ENCODE peak calls at places on chromosomes 11 and 22, in seven cellular contexts. N is HCT116, P is GM12878, D is H1, F is HepG2, U is SK-N-SH, C is K562. E is an unnamed sample.

GRCh38 chr11:64180871-64181270 is 5.1 kb upstream of the STIP1 start:
- DNase-seq in D (no peak), F (no peak), C (no peak), U (peak; percentile 54), N (no peak), P (no peak), E (no peak)

GRCh38 chr22:20216863-20217499 is 51.1 kb downstream of the RTN4R start:
- DNase-seq in U (no peak), C (no peak), P (no peak), F (no peak), D (no peak), N (no peak), E (no peak)

GRCh38 chr22:27327981-27328721 is 473.4 kb downstream of the MN1 start:
- DNase-seq in N (no peak), C (no peak), P (no peak), D (peak; percentile 24), U (no peak), F (no peak), E (no peak)

GRCh38 chr11:81644239-81644840 is 1089.3 kb downstream of the FAM181B start:
- DNase-seq in C (peak; percentile 23), N (peak; percentile 4), U (peak; percentile 33), F (peak; percentile 60), D (no peak), P (no peak), E (peak; percentile 44)

GRCh38 chr11:61000426-61000825 is 28.9 kb downstream of the CD6 start:
- DNase-seq in D (no peak), U (no peak), P (no peak), C (no peak), N (no peak), F (no peak), E (no peak)

GRCh38 chr22:19865141-19865829 is 10.6 kb upstream of the GNB1L start:
- DNase-seq in U (no peak), C (no peak), D (no peak), P (no peak), F (no peak), N (no peak), E (no peak)

GRCh38 chr11:26025680-26026079 is 306.2 kb upstream of the ANO3 start:
- DNase-seq in C (no peak), P (no peak), D (no peak), F (no peak), U (no peak), N (no peak), E (no peak)

GRCh38 chr11:12914401-12914912 is 94.7 kb upstream of the RASSF10 start:
- DNase-seq in F (no peak), P (no peak), D (peak; percentile 89), N (no peak), U (peak; percentile 82), C (peak; percentile 34), E (peak; percentile 68)

GRCh38 chr11:88312665-88313064 is 24.9 kb downstream of the CTSC start:
- DNase-seq in N (no peak), D (no peak), C (no peak), P (no peak), F (no peak), U (no peak), E (no peak)

GRCh38 chr11:20308601-20309000 is 54.9 kb upstream of the HTATIP2 start:
- DNase-seq in D (no peak), P (no peak), U (no peak), C (no peak), N (no peak), F (no peak), E (no peak)

GRCh38 chr11:30424336-30424735 is 101.4 kb downstream of the ARL14EP start:
- DNase-seq in N (no peak), F (no peak), C (no peak), U (no peak), D (no peak), P (no peak), E (no peak)

GRCh38 chr11:66002648-66003225 is 434 bp downstream of the BANF1 start:
- DNase-seq in U (no peak), D (no peak), F (peak; percentile 45), C (no peak), N (no peak), P (no peak), E (no peak)

GRCh38 chr22:17471901-17472566 is 91.3 kb upstream of the SLC25A18 start:
- DNase-seq in N (no peak), P (no peak), U (no peak), C (no peak), D (no peak), F (no peak), E (peak; percentile 16)

GRCh38 chr11:103749158-103749557 is 287.3 kb upstream of the DDI1 start:
- DNase-seq in D (no peak), N (no peak), C (no peak), P (no peak), U (no peak), F (no peak), E (no peak)

GRCh38 chr11:75583710-75584658 is 21.9 kb downstream of the SERPINH1 start:
- DNase-seq in C (peak; percentile 46), U (peak; percentile 87), P (no peak), F (no peak), D (peak; percentile 75), N (no peak), E (no peak)

DNA sequence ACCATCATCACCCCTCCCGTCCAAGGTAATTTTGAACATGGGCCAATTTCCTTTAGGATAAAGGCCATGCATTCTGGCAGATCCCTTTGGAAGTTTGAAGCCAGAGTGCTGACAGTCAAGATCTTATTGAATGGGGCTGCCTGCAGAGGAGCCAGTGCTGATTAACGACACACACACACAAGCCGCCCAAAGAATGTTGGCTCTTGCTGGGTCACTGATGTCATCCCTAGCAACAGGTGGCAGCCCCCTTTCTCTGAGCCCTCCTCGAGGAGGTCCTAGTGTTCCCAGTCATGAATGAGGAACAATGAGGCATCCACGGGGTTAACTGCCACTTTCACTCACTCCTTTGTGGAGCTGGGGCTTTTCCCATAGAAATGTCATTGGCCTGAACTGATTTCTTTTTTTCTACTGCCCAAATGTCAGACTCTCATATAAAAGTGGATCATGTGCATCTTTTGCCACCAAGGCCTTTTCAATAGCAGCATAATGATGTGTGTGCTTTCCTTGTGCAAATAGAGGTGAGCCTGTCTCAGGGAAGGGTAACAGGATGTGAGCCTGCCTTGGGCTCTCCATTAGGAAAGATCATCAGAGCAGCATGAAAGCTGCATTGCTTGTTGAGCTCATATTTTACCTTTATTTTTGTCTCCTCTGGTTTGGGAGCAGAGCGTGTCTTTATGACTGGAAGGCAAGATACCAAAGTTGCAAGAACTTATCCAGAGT is 301.8 kb upstream of the MTNR1B start:
- DNase-seq in F (no peak), N (no peak), P (no peak), D (no peak), U (no peak), C (no peak), E (peak; percentile 36)
- TF ChIP-seq YY1 in F (no peak), N (no peak), P (no peak), D (no peak), U (no peak), C (no peak), E (no peak)

GRCh38 chr11:112785104-112785503 is 176.1 kb upstream of the NCAM1 start:
- DNase-seq in C (no peak), U (no peak), P (no peak), D (no peak), F (no peak), N (no peak), E (no peak)
- H3K4me3 ChIP-seq in C (no peak overlapping the region), U (peak overlapping the region; percentile 44), P (no peak overlapping the region), D (no peak overlapping the region), F (no peak overlapping the region), N (no peak overlapping the region), E (no peak overlapping the region)

DNA sequence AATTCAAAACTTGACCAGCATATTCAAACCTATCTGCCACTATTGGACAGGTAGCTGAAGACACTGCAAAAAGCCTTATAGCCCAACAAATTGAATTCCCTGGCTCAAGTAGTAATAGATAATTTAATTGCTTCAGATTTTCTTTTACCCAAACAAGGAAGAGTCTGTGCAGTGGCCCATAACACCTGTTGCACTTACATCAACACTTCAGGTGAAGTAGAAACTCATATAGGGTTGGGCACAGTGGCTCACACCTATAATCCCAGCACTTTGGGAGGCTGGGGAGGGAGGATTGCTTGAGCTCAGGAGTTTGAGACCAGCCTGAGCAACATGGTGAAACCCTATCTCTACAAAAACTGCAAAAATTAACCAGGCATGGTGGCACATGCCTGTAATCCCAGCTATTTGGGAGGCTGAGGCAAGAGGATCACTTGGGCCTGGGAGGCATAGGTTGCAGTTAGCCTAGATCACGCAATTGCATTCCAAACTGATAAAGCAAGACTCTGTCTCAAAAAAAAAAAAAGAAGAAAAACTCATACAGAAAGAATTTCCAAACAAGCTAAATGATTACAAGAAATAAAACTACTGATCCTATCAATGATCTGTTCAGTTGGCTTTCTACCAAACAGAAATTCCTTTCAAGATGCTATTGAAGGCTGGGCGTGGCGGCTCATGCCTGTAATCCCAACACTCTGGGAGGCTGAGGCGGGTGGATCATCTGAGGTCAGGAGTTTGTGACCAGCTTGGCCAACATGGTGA is 9.5 kb downstream of the FOLR3 start:
- DNase-seq in D (no peak), P (no peak), F (no peak), U (no peak), C (no peak), N (no peak), E (no peak)
- H3K9ac ChIP-seq in D (no peak overlapping the region), P (no peak overlapping the region), F (no peak overlapping the region), U (no peak overlapping the region), C (no peak overlapping the region), N (no peak overlapping the region), E (no peak overlapping the region)

GRCh38 chr22:41768420-41768819 is 32.1 kb upstream of the CCDC134 start:
- DNase-seq in P (no peak), U (no peak), D (no peak), C (no peak), N (no peak), F (no peak), E (no peak)
- TF ChIP-seq YY1 in P (no peak), U (no peak), D (no peak), C (no peak), N (no peak), F (no peak), E (no peak)

DNA sequence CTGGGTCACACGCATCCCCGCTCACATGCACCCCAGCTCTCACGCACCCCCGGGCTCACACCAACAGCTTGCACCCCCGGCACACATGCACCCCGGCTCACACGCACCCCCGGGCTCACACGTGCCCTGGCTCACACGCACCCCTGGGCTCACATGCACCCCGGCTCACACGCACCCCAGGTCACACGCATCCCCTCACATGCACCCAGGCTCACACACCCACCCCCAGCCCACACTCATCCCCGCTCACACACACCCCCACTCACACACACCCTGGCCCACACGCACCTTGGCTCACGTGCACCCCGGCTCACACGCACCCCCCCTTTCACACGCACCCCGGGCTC is 16.3 kb downstream of the TSPAN4 start:
- DNase-seq in N (no peak), D (no peak), F (no peak), P (no peak), C (no peak), U (no peak), E (no peak)
- H3K4me3 ChIP-seq in N (no peak overlapping the region), D (no peak overlapping the region), F (no peak overlapping the region), P (no peak overlapping the region), C (no peak overlapping the region), U (no peak overlapping the region), E (no peak overlapping the region)